ENCODE peak calls at places on chromosome 14, in five cellular contexts. One of them, this sample, is unnamed.

GRCh38 chr14:94682061-94682516 is 69.9 kb downstream of the SERPINA3 start:
- DNase-seq in left ventricle myocardium superior: no peak
- DNase-seq in HuH-7: no peak
- DNase-seq in AG20443: no peak
- DNase-seq in lower leg skin: no peak
- DNase-seq in this sample: no peak

GRCh38 chr14:63692309-63693020 is 35.4 kb downstream of the SGPP1 start:
- DNase-seq in lower leg skin: no peak
- DNase-seq in AG20443: no peak
- DNase-seq in HuH-7: no peak
- DNase-seq in left ventricle myocardium superior: no peak
- DNase-seq in this sample: no peak

GRCh38 chr14:55710506-55711041 is 130.6 kb downstream of the KTN1 start:
- DNase-seq in left ventricle myocardium superior: no peak
- DNase-seq in AG20443: no peak
- DNase-seq in HuH-7: no peak
- DNase-seq in lower leg skin: no peak
- DNase-seq in this sample: no peak

GRCh38 chr14:100223332-100224171 is 15.4 kb upstream of the YY1 start:
- DNase-seq in HuH-7: no peak
- DNase-seq in AG20443: no peak
- DNase-seq in left ventricle myocardium superior: no peak
- DNase-seq in lower leg skin: no peak
- DNase-seq in this sample: no peak

GRCh38 chr14:104091927-104092771 is 6.6 kb downstream of the ASPG start:
- DNase-seq in left ventricle myocardium superior: peak
- DNase-seq in lower leg skin: no peak
- DNase-seq in AG20443: no peak
- DNase-seq in HuH-7: no peak
- DNase-seq in this sample: no peak

GRCh38 chr14:103188691-103189480 is 65.6 kb downstream of the TNFAIP2 start:
- DNase-seq in AG20443: peak
- DNase-seq in lower leg skin: no peak
- DNase-seq in left ventricle myocardium superior: peak
- DNase-seq in HuH-7: no peak
- DNase-seq in this sample: peak

GRCh38 chr14:34181308-34181707 is 230.4 kb upstream of the EGLN3 start:
- DNase-seq in left ventricle myocardium superior: no peak
- DNase-seq in HuH-7: no peak
- DNase-seq in lower leg skin: no peak
- DNase-seq in AG20443: no peak
- DNase-seq in this sample: no peak

GRCh38 chr14:106044515-106044914 is 518.1 kb downstream of the TMEM121 start:
- DNase-seq in left ventricle myocardium superior: no peak
- DNase-seq in AG20443: no peak
- DNase-seq in lower leg skin: no peak
- DNase-seq in HuH-7: no peak
- DNase-seq in this sample: no peak

GRCh38 chr14:67764496-67764895 is 51.9 kb downstream of the ZFYVE26 start:
- DNase-seq in lower leg skin: no peak
- DNase-seq in HuH-7: no peak
- DNase-seq in AG20443: no peak
- DNase-seq in left ventricle myocardium superior: no peak
- DNase-seq in this sample: no peak

GRCh38 chr14:54524410-54524809 is 14.7 kb downstream of the CGRRF1 start:
- DNase-seq in left ventricle myocardium superior: no peak
- DNase-seq in AG20443: no peak
- DNase-seq in HuH-7: no peak
- DNase-seq in lower leg skin: no peak
- DNase-seq in this sample: no peak

GRCh38 chr14:103808403-103809001 is 38.9 kb downstream of the PPP1R13B start:
- DNase-seq in AG20443: peak
- DNase-seq in lower leg skin: peak
- DNase-seq in left ventricle myocardium superior: peak
- DNase-seq in HuH-7: peak
- DNase-seq in this sample: peak

This sample was measured in AG08396.